ENCODE peak calls at places on chromosomes 13 and 19, in ten cellular contexts. T is stimulated activated CD4-positive, alpha-beta T cell treated with anti-CD3 and anti-CD28 coated beads, Interleukin-15, amount 100 ng/mL, for 1 hour; G is posterior cingulate gyrus; Q is EH; B is neuronal stem cell; R is lower leg skin; D is iris pigment epithelial cell; I is LoVo; W is GDM1; A is BJ. O is an unnamed sample.

GRCh38 chr19:10768936-10769335 is 51.1 kb downstream of the DNM2 start:
- DNase-seq in T (no peak), G (no peak), Q (no peak), B (no peak), R (no peak), D (no peak), I (no peak), W (no peak), A (no peak), O (no peak)

GRCh38 chr19:11096210-11096841 is 7.1 kb downstream of the LDLR start:
- DNase-seq in T (no peak), G (peak), Q (peak), B (no peak), R (peak), D (peak), I (no peak), W (no peak), A (no peak), O (no peak)

GRCh38 chr13:81283062-81283461 is 942.1 kb upstream of the SPRY2 start:
- DNase-seq in T (no peak), G (no peak), Q (no peak), B (no peak), R (no peak), D (no peak), I (no peak), W (no peak), A (no peak), O (peak)

GRCh38 chr19:57786906-57787305 is 17.4 kb downstream of the ZNF586 start:
- DNase-seq in T (no peak), G (no peak), Q (no peak), B (no peak), R (no peak), D (no peak), I (no peak), W (no peak), A (no peak), O (no peak)

GRCh38 chr13:41645313-41645712 is 188.0 kb downstream of the RGCC start:
- DNase-seq in T (no peak), G (no peak), Q (peak), B (no peak), R (no peak), D (peak), I (no peak), W (no peak), A (peak), O (no peak)

GRCh38 chr19:11205939-11206570 is 8.7 kb upstream of the KANK2 start:
- DNase-seq in T (no peak), G (no peak), Q (no peak), B (no peak), R (no peak), D (no peak), I (no peak), W (no peak), A (no peak), O (no peak)

GRCh38 chr19:47729468-47729798 is 15.9 kb upstream of the NOP53 start:
- DNase-seq in T (no peak), G (no peak), Q (peak), B (no peak), R (peak), D (peak), I (peak), W (peak), A (peak), O (no peak)

GRCh38 chr13:96020155-96020575 is 33.0 kb downstream of the UGGT2 start:
- DNase-seq in T (no peak), G (peak), Q (peak), B (peak), R (no peak), D (peak), I (peak), W (peak), A (no peak), O (peak)

GRCh38 chr13:110593430-110594130 is 21.8 kb upstream of the NAXD start:
- DNase-seq in T (no peak), G (no peak), Q (peak), B (no peak), R (no peak), D (peak), I (peak), W (peak), A (no peak), O (no peak)

GRCh38 chr19:5953680-5954213 is 24.2 kb downstream of the RANBP3 start:
- DNase-seq in T (no peak), G (no peak), Q (peak), B (no peak), R (no peak), D (no peak), I (no peak), W (no peak), A (no peak), O (no peak)

GRCh38 chr19:55831846-55832245 is at the start of gene NLRP11:
- DNase-seq in T (no peak), G (no peak), Q (no peak), B (no peak), R (no peak), D (no peak), I (no peak), W (no peak), A (no peak), O (no peak)

O was measured in retina.